ENCODE peak calls at places on chromosomes 5 and 9, in four cellular contexts. T is heart left ventricle, F is brain microvascular endothelial cell, X is stomach. J is an unnamed sample.

GRCh38 chr5:56812110-56812509 is 3.2 kb upstream of the MAP3K1 start:
- DNase-seq in T (no peak), F (no peak), X (no peak), J (no peak)

GRCh38 chr5:108769352-108769751 is 21.7 kb downstream of the FER start:
- DNase-seq in T (no peak), F (no peak), X (no peak), J (no peak)

GRCh38 chr5:39100851-39101396 is 26.7 kb upstream of the RICTOR start:
- DNase-seq in T (no peak), F (peak; percentile 89), X (no peak), J (no peak)

GRCh38 chr5:170565077-170565476 is 61.3 kb downstream of the KCNIP1 start:
- DNase-seq in T (no peak), F (no peak), X (no peak), J (no peak)

GRCh38 chr5:180207593-180207992 is 1.4 kb downstream of the RASGEF1C start:
- DNase-seq in T (no peak), F (no peak), X (no peak), J (no peak)

GRCh38 chr5:23490993-23491392 is 16.4 kb upstream of the PRDM9 start:
- DNase-seq in T (no peak), F (no peak), X (no peak), J (no peak)

GRCh38 chr9:8857330-8858249 is 1058.0 kb upstream of the DMAC1 start:
- DNase-seq in T (peak; percentile 73), F (no peak), X (peak; percentile 29), J (no peak)

GRCh38 chr9:21993893-21994525 is at the start of gene CDKN2A:
- DNase-seq in T (no peak), F (no peak), X (peak; percentile 46), J (no peak)

GRCh38 chr5:172450861-172451695 is 3.2 kb downstream of the SH3PXD2B start:
- DNase-seq in T (no peak), F (no peak), X (no peak), J (no peak)

GRCh38 chr5:123066016-123066415 is 23.0 kb upstream of the PRDM6 start:
- DNase-seq in T (no peak), F (no peak), X (no peak), J (no peak)

GRCh38 chr5:177997319-177997670 is 1.3 kb upstream of the PROP1 start:
- DNase-seq in T (no peak), F (peak; percentile 1), X (no peak), J (no peak)

GRCh38 chr9:95517559-95517933 is 775 bp upstream of the PTCH1 start:
- DNase-seq in T (no peak), F (no peak), X (no peak), J (no peak)

GRCh38 chr9:2015581-2016410 is 649 bp downstream of the SMARCA2 start:
- DNase-seq in T (peak; percentile 62), F (peak; percentile 11), X (peak; percentile 65), J (no peak)

GRCh38 chr5:74579215-74579614 is 61.3 kb downstream of the ENC1 start:
- DNase-seq in T (no peak), F (peak; percentile 67), X (no peak), J (no peak)

GRCh38 chr5:147887026-147887627 is 8.6 kb downstream of the SCGB3A2 start:
- DNase-seq in T (no peak), F (peak; percentile 27), X (no peak), J (no peak)

GRCh38 chr5:69368458-69369368 is 607 bp downstream of the AK6 start:
- DNase-seq in T (no peak), F (peak; percentile 15), X (no peak), J (peak; percentile 8)

GRCh38 chr9:129583308-129584038 is 37.4 kb downstream of the C9orf50 start:
- DNase-seq in T (no peak), F (no peak), X (no peak), J (no peak)

GRCh38 chr5:117568622-117569021 is 994.0 kb upstream of the SEMA6A start:
- DNase-seq in T (no peak), F (no peak), X (no peak), J (no peak)

DNA sequence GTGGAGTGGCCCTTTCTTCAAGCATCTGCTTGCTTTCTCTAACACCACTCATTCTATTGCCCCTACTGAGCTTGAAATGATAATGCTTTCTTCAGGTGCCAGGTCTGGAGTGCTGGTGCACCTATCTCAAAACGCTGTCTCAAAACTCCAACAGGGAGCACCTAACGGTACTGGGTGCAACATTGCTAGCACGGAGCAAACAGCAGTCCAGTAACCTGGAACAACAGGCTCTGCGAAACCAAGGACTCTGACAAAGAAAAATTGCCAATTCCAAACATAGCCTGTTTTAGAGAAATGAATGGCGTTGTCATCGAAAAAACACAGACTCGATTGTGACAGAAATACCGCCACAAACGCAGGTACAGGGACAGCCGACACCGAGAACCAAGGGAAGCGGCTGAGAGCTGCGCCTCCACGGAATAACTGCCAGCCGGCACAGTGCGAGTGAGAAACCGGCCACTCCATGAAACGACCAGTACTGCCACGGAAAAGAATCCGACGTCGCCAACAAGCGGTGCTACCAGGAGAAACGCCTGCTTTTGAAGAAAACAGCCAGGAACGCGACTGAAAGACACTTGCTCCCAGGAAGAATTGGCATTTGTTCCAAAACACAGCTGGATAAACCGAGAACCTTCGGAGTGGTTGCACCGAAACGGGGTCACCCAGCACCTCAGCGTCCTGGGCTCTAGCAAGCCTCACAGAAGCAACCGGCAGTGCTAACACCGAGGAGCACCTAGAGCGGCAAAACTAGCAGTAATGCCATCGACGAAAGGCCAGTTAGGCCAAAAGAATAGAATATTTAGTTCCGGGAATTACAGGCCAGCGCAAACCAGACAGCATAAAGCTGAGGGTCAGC is 3.0 kb downstream of the ANXA2R start:
- DNase-seq in T (no peak), F (peak; percentile 43), X (no peak), J (no peak)
- H3K4me3 ChIP-seq in T (peak overlapping the region; percentile 62), F (peak overlapping the region; percentile 77), X (peak overlapping the region; percentile 37), J (peak overlapping the region; percentile 32)

GRCh38 chr9:130640681-130641080 is 23.7 kb upstream of the PRDM12 start:
- DNase-seq in T (no peak), F (no peak), X (no peak), J (no peak)
- TF ChIP-seq CTCF in T (no peak), F (no peak), X (no peak), J (no peak)

DNA sequence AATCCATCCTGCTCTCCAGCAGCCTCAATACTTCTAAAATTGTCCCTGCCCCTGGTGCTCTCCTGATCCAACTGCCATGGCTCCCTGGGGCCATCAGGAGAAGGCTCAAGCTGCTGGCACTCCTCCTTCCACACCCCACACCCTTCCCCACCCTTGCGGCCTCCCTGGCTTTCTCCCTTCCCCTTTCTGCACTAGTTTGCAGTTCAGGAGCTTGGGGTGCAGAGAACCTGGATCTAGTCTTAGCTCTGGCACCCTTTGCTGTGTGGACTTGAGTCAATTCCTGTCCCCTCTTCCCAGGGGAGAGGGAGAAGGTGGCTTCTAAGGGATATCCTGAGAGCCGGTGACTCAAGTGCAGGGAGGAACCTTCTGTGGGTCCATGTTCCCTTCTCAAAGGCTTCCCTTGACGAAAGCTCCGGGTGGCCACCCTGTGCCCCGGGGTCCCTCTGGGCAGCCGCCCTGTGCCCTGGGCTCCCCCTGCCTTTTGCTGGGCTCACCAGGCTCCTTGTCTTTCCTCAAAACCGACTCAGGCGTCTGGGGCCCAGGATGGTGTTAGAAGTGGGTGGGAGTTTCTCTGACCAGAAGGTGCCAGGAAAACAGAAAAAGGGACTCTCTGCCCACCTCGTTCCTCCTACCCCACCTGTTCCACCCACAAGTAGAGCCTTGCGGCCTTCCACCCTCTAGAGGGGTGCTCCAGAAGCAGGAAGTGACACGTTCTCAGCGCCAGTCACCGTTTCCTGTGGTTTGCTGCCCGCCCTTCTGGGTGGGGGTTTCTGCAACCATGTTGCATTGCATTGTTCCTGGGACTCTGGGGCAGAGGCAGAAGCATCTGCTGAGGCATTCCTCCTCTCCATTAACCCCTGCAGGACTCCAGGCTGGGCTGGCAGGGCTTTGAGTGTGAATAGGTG is 15.0 kb downstream of the GLIPR2 start:
- DNase-seq in T (peak; percentile 80), F (peak; percentile 61), X (peak; percentile 65), J (no peak)
- H3K4me3 ChIP-seq in T (no peak overlapping the region), F (no peak overlapping the region), X (no peak overlapping the region), J (no peak overlapping the region)

GRCh38 chr9:136943291-136944093 is 1.0 kb downstream of the FBXW5 start:
- DNase-seq in T (peak; percentile 62), F (peak; percentile 21), X (peak; percentile 50), J (no peak)

GRCh38 chr9:136942881-136943230 is 1.7 kb downstream of the FBXW5 start:
- DNase-seq in T (no peak), F (no peak), X (no peak), J (no peak)

GRCh38 chr9:136945333-136946227 is 537 bp downstream of the C8G start:
- DNase-seq in T (no peak), F (no peak), X (no peak), J (no peak)

GRCh38 chr9:136944519-136945332 is at the start of the genes C8G and FBXW5:
- DNase-seq in T (peak; percentile 96), F (peak; percentile 75), X (peak; percentile 95), J (peak; percentile 49)

GRCh38 chr9:136944094-136944518 is 432 bp downstream of the FBXW5 start:
- DNase-seq in T (no peak), F (no peak), X (peak; percentile 49), J (no peak)
- TF ChIP-seq CTCF in T (no peak), F (no peak), X (no peak), J (no peak)

DNA sequence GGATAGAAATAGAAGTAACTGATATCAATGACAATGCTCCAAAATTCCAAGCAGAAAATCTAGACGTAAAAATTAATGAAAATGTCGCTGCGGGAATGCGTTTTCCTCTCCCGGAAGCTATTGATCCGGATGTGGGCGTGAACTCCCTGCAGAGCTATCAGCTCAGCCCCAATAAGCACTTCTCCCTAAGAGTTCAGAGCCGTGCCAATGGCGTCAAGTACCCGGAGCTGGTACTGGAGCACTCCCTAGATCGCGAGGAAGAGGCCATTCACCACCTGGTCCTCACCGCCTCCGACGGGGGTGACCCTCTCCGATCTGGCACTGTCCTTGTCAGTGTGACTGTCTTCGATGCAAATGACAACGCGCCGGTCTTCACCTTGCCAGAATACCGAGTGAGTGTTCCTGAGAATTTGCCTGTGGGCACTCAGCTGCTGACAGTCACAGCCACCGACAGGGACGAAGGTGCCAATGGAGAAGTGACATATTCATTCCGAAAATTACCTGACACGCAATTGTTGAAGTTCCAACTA is 818 bp downstream of the PCDHGA10 start:
- DNase-seq in T (no peak), F (no peak), X (no peak), J (no peak)
- H3K4me3 ChIP-seq in T (peak overlapping the region; percentile 27), F (peak overlapping the region; percentile 55), X (peak overlapping the region; percentile 43), J (peak overlapping the region; percentile 54)

DNA sequence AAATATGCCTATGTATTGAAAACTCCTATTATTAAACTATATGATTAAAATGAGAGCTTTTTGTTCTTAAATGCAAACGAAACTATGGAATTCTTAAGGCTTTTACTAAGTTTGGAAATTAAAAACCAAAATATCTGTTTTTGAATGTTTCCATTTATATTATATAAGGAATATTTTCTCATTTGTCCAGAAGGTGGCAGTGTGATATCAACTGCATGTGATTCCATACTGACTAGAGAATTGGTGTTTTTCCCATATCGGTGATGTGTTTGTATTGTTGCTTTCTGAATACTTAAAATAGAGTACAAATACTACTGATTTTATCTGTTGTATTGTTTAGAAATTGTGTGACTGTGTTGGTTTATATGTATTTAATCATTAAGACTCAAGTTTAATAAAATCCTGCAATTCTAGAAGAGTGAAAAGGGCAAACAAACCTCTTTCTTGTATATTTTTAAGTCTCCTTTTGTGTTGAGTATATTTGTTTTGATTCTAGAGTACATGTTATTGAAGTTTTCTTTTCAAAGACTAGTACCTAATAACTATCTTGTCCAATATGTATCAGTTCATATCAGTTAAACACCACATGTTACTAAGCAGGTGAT is 320.8 kb downstream of the CCDC171 start:
- DNase-seq in T (no peak), F (peak; percentile 16), X (no peak), J (peak; percentile 11)
- TF ChIP-seq CTCF in T (peak; percentile 55), F (peak; percentile 26), X (no peak), J (peak; percentile 52)

GRCh38 chr5:151173711-151174611 is 16.4 kb upstream of the ANXA6 start:
- DNase-seq in T (no peak), F (no peak), X (no peak), J (no peak)
- H3K4me3 ChIP-seq in T (no peak overlapping the region), F (no peak overlapping the region), X (peak overlapping the region; percentile 12), J (no peak overlapping the region)